ENCODE peak calls at places on chromosomes 5 and 9, in seven cellular contexts. One of them, this sample, is unnamed.

GRCh38 chr5:13585324-13585723 is 359.2 kb downstream of the DNAH5 start:
- DNase-seq in H4: no peak
- DNase-seq in Daoy: no peak
- DNase-seq in activated T-cell treated with anti-CD3 and anti-CD28 coated beads, Interleukin-2, amount 50 U/mL, for 4 hours: no peak
- DNase-seq in activated CD4-positive, alpha-beta T cell treated with anti-CD3 and anti-CD28 coated beads, Interleukin-2, amount 50 U/mL, for 1 hour: no peak
- DNase-seq in globus pallidus: no peak
- DNase-seq in hepatic stellate cell: no peak
- DNase-seq in this sample: no peak

GRCh38 chr9:4081549-4081895 is 218.3 kb downstream of the GLIS3 start:
- DNase-seq in H4: no peak
- DNase-seq in Daoy: peak
- DNase-seq in activated T-cell treated with anti-CD3 and anti-CD28 coated beads, Interleukin-2, amount 50 U/mL, for 4 hours: no peak
- DNase-seq in activated CD4-positive, alpha-beta T cell treated with anti-CD3 and anti-CD28 coated beads, Interleukin-2, amount 50 U/mL, for 1 hour: no peak
- DNase-seq in globus pallidus: no peak
- DNase-seq in hepatic stellate cell: no peak
- DNase-seq in this sample: no peak

GRCh38 chr9:129900263-129901041 is 65.2 kb downstream of the USP20 start:
- DNase-seq in H4: no peak
- DNase-seq in Daoy: no peak
- DNase-seq in activated T-cell treated with anti-CD3 and anti-CD28 coated beads, Interleukin-2, amount 50 U/mL, for 4 hours: no peak
- DNase-seq in activated CD4-positive, alpha-beta T cell treated with anti-CD3 and anti-CD28 coated beads, Interleukin-2, amount 50 U/mL, for 1 hour: no peak
- DNase-seq in globus pallidus: no peak
- DNase-seq in hepatic stellate cell: no peak
- DNase-seq in this sample: no peak

GRCh38 chr9:4985376-4986266 is 549 bp downstream of the JAK2 start:
- DNase-seq in H4: no peak
- DNase-seq in Daoy: peak
- DNase-seq in activated T-cell treated with anti-CD3 and anti-CD28 coated beads, Interleukin-2, amount 50 U/mL, for 4 hours: no peak
- DNase-seq in activated CD4-positive, alpha-beta T cell treated with anti-CD3 and anti-CD28 coated beads, Interleukin-2, amount 50 U/mL, for 1 hour: peak
- DNase-seq in globus pallidus: peak
- DNase-seq in hepatic stellate cell: no peak
- DNase-seq in this sample: peak

GRCh38 chr5:137137013-137137632 is 362.0 kb downstream of the SPOCK1 start:
- DNase-seq in H4: no peak
- DNase-seq in Daoy: peak
- DNase-seq in activated T-cell treated with anti-CD3 and anti-CD28 coated beads, Interleukin-2, amount 50 U/mL, for 4 hours: no peak
- DNase-seq in activated CD4-positive, alpha-beta T cell treated with anti-CD3 and anti-CD28 coated beads, Interleukin-2, amount 50 U/mL, for 1 hour: no peak
- DNase-seq in globus pallidus: no peak
- DNase-seq in hepatic stellate cell: no peak
- DNase-seq in this sample: no peak

GRCh38 chr5:161400583-161400982 is 145.9 kb downstream of the GABRB2 start:
- DNase-seq in H4: peak
- DNase-seq in Daoy: no peak
- DNase-seq in activated T-cell treated with anti-CD3 and anti-CD28 coated beads, Interleukin-2, amount 50 U/mL, for 4 hours: no peak
- DNase-seq in activated CD4-positive, alpha-beta T cell treated with anti-CD3 and anti-CD28 coated beads, Interleukin-2, amount 50 U/mL, for 1 hour: no peak
- DNase-seq in globus pallidus: no peak
- DNase-seq in hepatic stellate cell: no peak
- DNase-seq in this sample: no peak

GRCh38 chr5:115098041-115098702 is 71.5 kb downstream of the TRIM36 start:
- DNase-seq in H4: peak
- DNase-seq in Daoy: peak
- DNase-seq in activated T-cell treated with anti-CD3 and anti-CD28 coated beads, Interleukin-2, amount 50 U/mL, for 4 hours: no peak
- DNase-seq in activated CD4-positive, alpha-beta T cell treated with anti-CD3 and anti-CD28 coated beads, Interleukin-2, amount 50 U/mL, for 1 hour: no peak
- DNase-seq in globus pallidus: peak
- DNase-seq in hepatic stellate cell: peak
- DNase-seq in this sample: peak

GRCh38 chr5:131441184-131441583 is 177.3 kb downstream of the CDC42SE2 start:
- DNase-seq in H4: no peak
- DNase-seq in Daoy: no peak
- DNase-seq in activated T-cell treated with anti-CD3 and anti-CD28 coated beads, Interleukin-2, amount 50 U/mL, for 4 hours: no peak
- DNase-seq in activated CD4-positive, alpha-beta T cell treated with anti-CD3 and anti-CD28 coated beads, Interleukin-2, amount 50 U/mL, for 1 hour: no peak
- DNase-seq in globus pallidus: no peak
- DNase-seq in hepatic stellate cell: no peak
- DNase-seq in this sample: no peak

GRCh38 chr5:52964138-52964537 is 25.0 kb upstream of the ITGA2 start:
- DNase-seq in H4: peak
- DNase-seq in Daoy: no peak
- DNase-seq in activated T-cell treated with anti-CD3 and anti-CD28 coated beads, Interleukin-2, amount 50 U/mL, for 4 hours: no peak
- DNase-seq in activated CD4-positive, alpha-beta T cell treated with anti-CD3 and anti-CD28 coated beads, Interleukin-2, amount 50 U/mL, for 1 hour: no peak
- DNase-seq in globus pallidus: no peak
- DNase-seq in hepatic stellate cell: no peak
- DNase-seq in this sample: no peak

GRCh38 chr5:73238873-73239272 is 65.9 kb downstream of the TMEM174 start:
- DNase-seq in H4: no peak
- DNase-seq in Daoy: no peak
- DNase-seq in activated T-cell treated with anti-CD3 and anti-CD28 coated beads, Interleukin-2, amount 50 U/mL, for 4 hours: no peak
- DNase-seq in activated CD4-positive, alpha-beta T cell treated with anti-CD3 and anti-CD28 coated beads, Interleukin-2, amount 50 U/mL, for 1 hour: no peak
- DNase-seq in globus pallidus: no peak
- DNase-seq in hepatic stellate cell: no peak
- DNase-seq in this sample: no peak

GRCh38 chr5:157524887-157525286 is 50.7 kb downstream of the ADAM19 start:
- DNase-seq in H4: no peak
- DNase-seq in Daoy: no peak
- DNase-seq in activated T-cell treated with anti-CD3 and anti-CD28 coated beads, Interleukin-2, amount 50 U/mL, for 4 hours: no peak
- DNase-seq in activated CD4-positive, alpha-beta T cell treated with anti-CD3 and anti-CD28 coated beads, Interleukin-2, amount 50 U/mL, for 1 hour: no peak
- DNase-seq in globus pallidus: no peak
- DNase-seq in hepatic stellate cell: no peak
- DNase-seq in this sample: no peak

GRCh38 chr5:138647794-138648193 is 72.6 kb upstream of the HSPA9 start:
- DNase-seq in H4: no peak
- DNase-seq in Daoy: no peak
- DNase-seq in activated T-cell treated with anti-CD3 and anti-CD28 coated beads, Interleukin-2, amount 50 U/mL, for 4 hours: no peak
- DNase-seq in activated CD4-positive, alpha-beta T cell treated with anti-CD3 and anti-CD28 coated beads, Interleukin-2, amount 50 U/mL, for 1 hour: no peak
- DNase-seq in globus pallidus: no peak
- DNase-seq in hepatic stellate cell: no peak
- DNase-seq in this sample: no peak

GRCh38 chr9:9791621-9792020 is 821.2 kb downstream of the PTPRD start:
- DNase-seq in H4: no peak
- DNase-seq in Daoy: no peak
- DNase-seq in activated T-cell treated with anti-CD3 and anti-CD28 coated beads, Interleukin-2, amount 50 U/mL, for 4 hours: no peak
- DNase-seq in activated CD4-positive, alpha-beta T cell treated with anti-CD3 and anti-CD28 coated beads, Interleukin-2, amount 50 U/mL, for 1 hour: no peak
- DNase-seq in globus pallidus: peak
- DNase-seq in hepatic stellate cell: no peak
- DNase-seq in this sample: no peak

GRCh38 chr9:107087256-107087655 is 195.8 kb upstream of the RAD23B start:
- DNase-seq in H4: no peak
- DNase-seq in Daoy: no peak
- DNase-seq in activated T-cell treated with anti-CD3 and anti-CD28 coated beads, Interleukin-2, amount 50 U/mL, for 4 hours: no peak
- DNase-seq in activated CD4-positive, alpha-beta T cell treated with anti-CD3 and anti-CD28 coated beads, Interleukin-2, amount 50 U/mL, for 1 hour: no peak
- DNase-seq in globus pallidus: no peak
- DNase-seq in hepatic stellate cell: no peak
- DNase-seq in this sample: no peak

GRCh38 chr5:6856658-6857057 is 143.4 kb downstream of the TENT4A start:
- DNase-seq in H4: no peak
- DNase-seq in Daoy: no peak
- DNase-seq in activated T-cell treated with anti-CD3 and anti-CD28 coated beads, Interleukin-2, amount 50 U/mL, for 4 hours: no peak
- DNase-seq in activated CD4-positive, alpha-beta T cell treated with anti-CD3 and anti-CD28 coated beads, Interleukin-2, amount 50 U/mL, for 1 hour: no peak
- DNase-seq in globus pallidus: no peak
- DNase-seq in hepatic stellate cell: no peak
- DNase-seq in this sample: no peak

GRCh38 chr9:91163773-91164471 is 197.8 kb downstream of the AUH start:
- DNase-seq in H4: no peak
- DNase-seq in Daoy: no peak
- DNase-seq in activated T-cell treated with anti-CD3 and anti-CD28 coated beads, Interleukin-2, amount 50 U/mL, for 4 hours: no peak
- DNase-seq in activated CD4-positive, alpha-beta T cell treated with anti-CD3 and anti-CD28 coated beads, Interleukin-2, amount 50 U/mL, for 1 hour: no peak
- DNase-seq in globus pallidus: peak
- DNase-seq in hepatic stellate cell: no peak
- DNase-seq in this sample: no peak

GRCh38 chr5:167916706-167917105 is 374.7 kb upstream of the WWC1 start:
- DNase-seq in H4: no peak
- DNase-seq in Daoy: peak
- DNase-seq in activated T-cell treated with anti-CD3 and anti-CD28 coated beads, Interleukin-2, amount 50 U/mL, for 4 hours: no peak
- DNase-seq in activated CD4-positive, alpha-beta T cell treated with anti-CD3 and anti-CD28 coated beads, Interleukin-2, amount 50 U/mL, for 1 hour: no peak
- DNase-seq in globus pallidus: peak
- DNase-seq in hepatic stellate cell: no peak
- DNase-seq in this sample: no peak

GRCh38 chr5:73617510-73618279 is 8.3 kb upstream of the ARHGEF28 start:
- DNase-seq in H4: no peak
- DNase-seq in Daoy: no peak
- DNase-seq in activated T-cell treated with anti-CD3 and anti-CD28 coated beads, Interleukin-2, amount 50 U/mL, for 4 hours: no peak
- DNase-seq in activated CD4-positive, alpha-beta T cell treated with anti-CD3 and anti-CD28 coated beads, Interleukin-2, amount 50 U/mL, for 1 hour: no peak
- DNase-seq in globus pallidus: no peak
- DNase-seq in hepatic stellate cell: peak
- DNase-seq in this sample: no peak

GRCh38 chr9:12426198-12426864 is 266.9 kb upstream of the TYRP1 start:
- DNase-seq in H4: peak
- DNase-seq in Daoy: peak
- DNase-seq in activated T-cell treated with anti-CD3 and anti-CD28 coated beads, Interleukin-2, amount 50 U/mL, for 4 hours: no peak
- DNase-seq in activated CD4-positive, alpha-beta T cell treated with anti-CD3 and anti-CD28 coated beads, Interleukin-2, amount 50 U/mL, for 1 hour: no peak
- DNase-seq in globus pallidus: no peak
- DNase-seq in hepatic stellate cell: no peak
- DNase-seq in this sample: no peak

GRCh38 chr9:133683494-133684460 is 47.6 kb downstream of the DBH start:
- DNase-seq in H4: no peak
- DNase-seq in Daoy: peak
- DNase-seq in activated T-cell treated with anti-CD3 and anti-CD28 coated beads, Interleukin-2, amount 50 U/mL, for 4 hours: peak
- DNase-seq in activated CD4-positive, alpha-beta T cell treated with anti-CD3 and anti-CD28 coated beads, Interleukin-2, amount 50 U/mL, for 1 hour: peak
- DNase-seq in globus pallidus: no peak
- DNase-seq in hepatic stellate cell: peak
- DNase-seq in this sample: peak

GRCh38 chr5:108727639-108728565 is 19.8 kb upstream of the FER start:
- DNase-seq in H4: peak
- DNase-seq in Daoy: peak
- DNase-seq in activated T-cell treated with anti-CD3 and anti-CD28 coated beads, Interleukin-2, amount 50 U/mL, for 4 hours: peak
- DNase-seq in activated CD4-positive, alpha-beta T cell treated with anti-CD3 and anti-CD28 coated beads, Interleukin-2, amount 50 U/mL, for 1 hour: peak
- DNase-seq in globus pallidus: peak
- DNase-seq in hepatic stellate cell: peak
- DNase-seq in this sample: peak

GRCh38 chr9:134917431-134918373 is at the start of gene FCN1:
- DNase-seq in H4: no peak
- DNase-seq in Daoy: no peak
- DNase-seq in activated T-cell treated with anti-CD3 and anti-CD28 coated beads, Interleukin-2, amount 50 U/mL, for 4 hours: no peak
- DNase-seq in activated CD4-positive, alpha-beta T cell treated with anti-CD3 and anti-CD28 coated beads, Interleukin-2, amount 50 U/mL, for 1 hour: no peak
- DNase-seq in globus pallidus: no peak
- DNase-seq in hepatic stellate cell: no peak
- DNase-seq in this sample: no peak

GRCh38 chr5:85182344-85182743 is 797.7 kb upstream of the EDIL3 start:
- DNase-seq in H4: no peak
- DNase-seq in Daoy: no peak
- DNase-seq in activated T-cell treated with anti-CD3 and anti-CD28 coated beads, Interleukin-2, amount 50 U/mL, for 4 hours: no peak
- DNase-seq in activated CD4-positive, alpha-beta T cell treated with anti-CD3 and anti-CD28 coated beads, Interleukin-2, amount 50 U/mL, for 1 hour: no peak
- DNase-seq in globus pallidus: no peak
- DNase-seq in hepatic stellate cell: no peak
- DNase-seq in this sample: no peak

GRCh38 chr5:14782591-14782990 is 89.0 kb downstream of the ANKH start:
- DNase-seq in H4: no peak
- DNase-seq in Daoy: no peak
- DNase-seq in activated T-cell treated with anti-CD3 and anti-CD28 coated beads, Interleukin-2, amount 50 U/mL, for 4 hours: no peak
- DNase-seq in activated CD4-positive, alpha-beta T cell treated with anti-CD3 and anti-CD28 coated beads, Interleukin-2, amount 50 U/mL, for 1 hour: no peak
- DNase-seq in globus pallidus: no peak
- DNase-seq in hepatic stellate cell: no peak
- DNase-seq in this sample: no peak

GRCh38 chr9:4864234-4864661 is 71.5 kb downstream of the RCL1 start:
- DNase-seq in H4: no peak
- DNase-seq in Daoy: no peak
- DNase-seq in activated T-cell treated with anti-CD3 and anti-CD28 coated beads, Interleukin-2, amount 50 U/mL, for 4 hours: no peak
- DNase-seq in activated CD4-positive, alpha-beta T cell treated with anti-CD3 and anti-CD28 coated beads, Interleukin-2, amount 50 U/mL, for 1 hour: no peak
- DNase-seq in globus pallidus: no peak
- DNase-seq in hepatic stellate cell: no peak
- DNase-seq in this sample: no peak

GRCh38 chr5:35852084-35852734 is 4.5 kb upstream of the IL7R start:
- DNase-seq in H4: peak
- DNase-seq in Daoy: peak
- DNase-seq in activated T-cell treated with anti-CD3 and anti-CD28 coated beads, Interleukin-2, amount 50 U/mL, for 4 hours: peak
- DNase-seq in activated CD4-positive, alpha-beta T cell treated with anti-CD3 and anti-CD28 coated beads, Interleukin-2, amount 50 U/mL, for 1 hour: no peak
- DNase-seq in globus pallidus: no peak
- DNase-seq in hepatic stellate cell: no peak
- DNase-seq in this sample: no peak